ENCODE peak calls at places on chromosomes 1 and 21, in nine cellular contexts. K is CD4-positive, alpha-beta T cell; T is Panc1; G is glomerular endothelial cell; S is EH; B is nephron progenitor cell; C is brain microvascular endothelial cell; H is midbrain; O is stimulated activated naive CD4-positive, alpha-beta T cell. Z is an unnamed sample.

GRCh38 chr1:199272690-199273089 is 633.9 kb downstream of the PTPRC start:
- DNase-seq in K (no peak), T (peak), G (peak), S (peak), B (no peak), C (peak), H (no peak), O (no peak), Z (no peak)

GRCh38 chr1:76083189-76083588 is 8.6 kb downstream of the ST6GALNAC3 start:
- DNase-seq in K (no peak), T (no peak), G (no peak), S (no peak), B (no peak), C (no peak), H (peak), O (no peak), Z (peak)

GRCh38 chr1:245991266-245991665 is 515.8 kb downstream of the SMYD3 start:
- DNase-seq in K (no peak), T (no peak), G (no peak), S (no peak), B (no peak), C (no peak), H (no peak), O (no peak), Z (no peak)

GRCh38 chr1:147472953-147473734 is 68.2 kb upstream of the BCL9 start:
- DNase-seq in K (no peak), T (no peak), G (no peak), S (no peak), B (no peak), C (peak), H (no peak), O (no peak), Z (no peak)

GRCh38 chr1:5658340-5659316 is 333.6 kb downstream of the NPHP4 start:
- DNase-seq in K (no peak), T (no peak), G (no peak), S (no peak), B (no peak), C (no peak), H (no peak), O (no peak), Z (no peak)

GRCh38 chr1:104921552-104921951 is 1171.9 kb downstream of the AMY1C start:
- DNase-seq in K (no peak), T (no peak), G (no peak), S (no peak), B (no peak), C (no peak), H (no peak), O (no peak), Z (no peak)

GRCh38 chr1:144101397-144102050 is 129.7 kb upstream of the FAM72C start:
- DNase-seq in K (no peak), T (no peak), G (no peak), S (no peak), B (peak), C (no peak), H (no peak), O (no peak), Z (no peak)

GRCh38 chr1:30378991-30379581 is 344.3 kb downstream of the MATN1 start:
- DNase-seq in K (no peak), T (no peak), G (no peak), S (peak), B (peak), C (peak), H (no peak), O (no peak), Z (no peak)

GRCh38 chr1:2259668-2260392 is 31.7 kb downstream of the SKI start:
- DNase-seq in K (no peak), T (no peak), G (no peak), S (no peak), B (no peak), C (no peak), H (peak), O (no peak), Z (no peak)

GRCh38 chr1:245807306-245807705 is 652.5 kb downstream of the KIF26B start:
- DNase-seq in K (no peak), T (no peak), G (no peak), S (no peak), B (no peak), C (no peak), H (peak), O (no peak), Z (no peak)

GRCh38 chr1:45412899-45413298 is 72.7 kb upstream of the MUTYH start:
- DNase-seq in K (no peak), T (no peak), G (no peak), S (no peak), B (no peak), C (no peak), H (no peak), O (no peak), Z (no peak)

GRCh38 chr1:32639489-32640075 is 10.8 kb downstream of the ZBTB8OS start:
- DNase-seq in K (no peak), T (no peak), G (no peak), S (peak), B (no peak), C (no peak), H (no peak), O (no peak), Z (no peak)

GRCh38 chr1:196608401-196609113 is at the start of gene KCNT2:
- DNase-seq in K (no peak), T (no peak), G (no peak), S (peak), B (peak), C (peak), H (no peak), O (no peak), Z (no peak)

GRCh38 chr1:178538192-178538916 is 25.4 kb downstream of the TEX35 start:
- DNase-seq in K (no peak), T (no peak), G (no peak), S (peak), B (no peak), C (peak), H (no peak), O (no peak), Z (no peak)

GRCh38 chr21:45228171-45228641 is 59.5 kb downstream of the POFUT2 start:
- DNase-seq in K (peak), T (peak), G (no peak), S (peak), B (no peak), C (peak), H (no peak), O (no peak), Z (peak)

GRCh38 chr1:66770694-66771093 is 18.4 kb downstream of the DYNLT5 start:
- DNase-seq in K (no peak), T (no peak), G (no peak), S (no peak), B (no peak), C (no peak), H (no peak), O (no peak), Z (no peak)

GRCh38 chr1:9589144-9589718 is 520 bp downstream of the TMEM201 start:
- DNase-seq in K (peak), T (no peak), G (no peak), S (peak), B (peak), C (peak), H (no peak), O (peak), Z (no peak)

GRCh38 chr1:184025242-184025675 is 12.3 kb downstream of the COLGALT2 start:
- DNase-seq in K (no peak), T (no peak), G (no peak), S (peak), B (no peak), C (peak), H (no peak), O (no peak), Z (peak)

GRCh38 chr1:216686860-216687545 is 36.2 kb downstream of the ESRRG start:
- DNase-seq in K (no peak), T (no peak), G (no peak), S (peak), B (no peak), C (no peak), H (no peak), O (no peak), Z (no peak)

GRCh38 chr1:64923294-64923718 is 43.0 kb downstream of the JAK1 start:
- DNase-seq in K (no peak), T (no peak), G (no peak), S (peak), B (no peak), C (no peak), H (no peak), O (no peak), Z (no peak)

GRCh38 chr1:150365945-150366344 is 2.0 kb downstream of the RPRD2 start:
- DNase-seq in K (no peak), T (no peak), G (no peak), S (peak), B (no peak), C (no peak), H (no peak), O (no peak), Z (no peak)

GRCh38 chr1:168081373-168082007 is 55.2 kb downstream of the GPR161 start:
- DNase-seq in K (no peak), T (no peak), G (no peak), S (peak), B (no peak), C (peak), H (no peak), O (no peak), Z (no peak)

GRCh38 chr1:195045072-195045471 is 1563.2 kb downstream of the KCNT2 start:
- DNase-seq in K (no peak), T (no peak), G (no peak), S (no peak), B (no peak), C (no peak), H (no peak), O (no peak), Z (no peak)

Z was measured in putamen.